ENCODE peak calls at places on chromosomes 4 and X, in ten cellular contexts. J is left ventricle myocardium inferior; L is lower leg skin; G is bronchial epithelial cell; O is left lung; U is tibial artery; R is fibroblast of lung; H is kidney; E is CD8-positive, alpha-beta T cell; D is HCT116. N is an unnamed sample.

GRCh38 chr4:109708435-109708834 is 5.2 kb upstream of the CASP6 start:
- DNase-seq in E (no peak), L (no peak), G (no peak), O (no peak), J (no peak), R (no peak), D (no peak), U (no peak), H (no peak), N (no peak)

GRCh38 chrX:10507876-10508275 is 112.5 kb downstream of the MID1 start:
- DNase-seq in J (no peak), L (no peak), O (no peak), R (no peak), G (peak), D (no peak), U (no peak), E (no peak), H (no peak), N (peak)

GRCh38 chrX:21745756-21746155 is 12.2 kb downstream of the SMPX start:
- DNase-seq in E (peak), O (no peak), H (no peak), J (no peak), D (no peak), G (no peak), R (peak), L (peak), U (peak), N (peak)

GRCh38 chr4:5839751-5840674 is 52.9 kb downstream of the CRMP1 start:
- DNase-seq in O (no peak), U (no peak), J (peak), G (no peak), D (no peak), H (peak), E (no peak), R (peak), L (no peak), N (peak)

GRCh38 chr4:184287697-184288255 is 70.1 kb upstream of the ENPP6 start:
- DNase-seq in U (no peak), R (peak), E (no peak), H (no peak), D (no peak), O (peak), J (no peak), G (peak), L (no peak), N (peak)

GRCh38 chr4:87219648-87220093 is 747 bp downstream of the KLHL8 start:
- DNase-seq in E (peak), R (no peak), L (no peak), U (peak), O (peak), J (peak), D (no peak), H (peak), G (peak), N (no peak)

GRCh38 chrX:39613508-39613921 is 484.2 kb downstream of the BCOR start:
- DNase-seq in D (no peak), L (no peak), G (no peak), H (peak), J (peak), R (no peak), E (no peak), U (no peak), O (no peak), N (peak)

GRCh38 chrX:119516157-119516702 is 48.0 kb downstream of the SLC25A5 start:
- DNase-seq in R (peak), O (no peak), D (peak), H (no peak), L (no peak), G (peak), J (no peak), U (no peak), E (peak), N (peak)

GRCh38 chr4:26937136-26937535 is 76.5 kb downstream of the STIM2 start:
- DNase-seq in U (no peak), H (no peak), R (no peak), D (no peak), J (no peak), E (no peak), O (no peak), L (no peak), G (no peak), N (no peak)

GRCh38 chr4:98626350-98626749 is 32.1 kb downstream of the TSPAN5 start:
- DNase-seq in R (peak), O (peak), J (peak), U (no peak), H (no peak), D (peak), G (peak), E (no peak), L (no peak), N (peak)

GRCh38 chr4:58688603-58689002 is 1578.4 kb upstream of the IGFBP7 start:
- DNase-seq in H (no peak), G (no peak), J (no peak), E (no peak), O (no peak), D (no peak), L (no peak), R (no peak), U (no peak), N (no peak)

GRCh38 chrX:19954707-19955106 is 36.2 kb downstream of the BCLAF3 start:
- DNase-seq in U (no peak), D (no peak), H (no peak), G (no peak), E (no peak), J (no peak), R (peak), O (no peak), L (no peak), N (no peak)

GRCh38 chr4:159199827-159200226 is 96.9 kb downstream of the RAPGEF2 start:
- DNase-seq in H (no peak), G (no peak), L (no peak), E (no peak), O (no peak), R (no peak), D (no peak), U (no peak), J (no peak), N (no peak)

GRCh38 chr4:15720846-15721245 is 18.0 kb downstream of the BST1 start:
- DNase-seq in R (no peak), J (no peak), U (no peak), E (no peak), L (no peak), D (no peak), G (no peak), O (no peak), H (no peak), N (no peak)

GRCh38 chr4:53313510-53313909 is 52.4 kb downstream of the SCFD2 start:
- DNase-seq in R (peak), E (no peak), J (no peak), H (no peak), O (no peak), G (peak), D (no peak), L (no peak), U (no peak), N (peak)

GRCh38 chr4:54277691-54278090 is 48.6 kb downstream of the PDGFRA start:
- DNase-seq in L (no peak), J (no peak), G (peak), O (no peak), H (no peak), E (no peak), D (no peak), R (peak), U (peak), N (peak)

GRCh38 chr4:57876934-57877554 is 766.9 kb upstream of the IGFBP7 start:
- DNase-seq in E (no peak), J (no peak), H (no peak), D (no peak), R (no peak), G (no peak), U (no peak), O (no peak), L (no peak), N (no peak)

GRCh38 chr4:161799687-161800086 is 364.1 kb downstream of the FSTL5 start:
- DNase-seq in L (no peak), H (no peak), U (no peak), G (peak), R (peak), J (no peak), D (no peak), E (no peak), O (no peak), N (no peak)

GRCh38 chr4:152501846-152502536 is 33.9 kb downstream of the FBXW7 start:
- DNase-seq in R (no peak), G (peak), H (no peak), L (no peak), E (no peak), J (no peak), U (no peak), O (no peak), D (no peak), N (no peak)

GRCh38 chr4:38004062-38004461 is 43.9 kb downstream of the PTTG2 start:
- DNase-seq in R (no peak), J (no peak), U (no peak), E (no peak), D (no peak), O (no peak), L (no peak), H (no peak), G (no peak), N (peak)

GRCh38 chr4:80036306-80036705 is 36.7 kb downstream of the ANTXR2 start:
- DNase-seq in J (no peak), E (no peak), U (no peak), H (no peak), R (no peak), D (no peak), L (no peak), G (no peak), O (no peak), N (no peak)

GRCh38 chr4:136495076-136495475 is 1037.2 kb downstream of the PCDH18 start:
- DNase-seq in D (no peak), R (peak), G (no peak), J (no peak), H (no peak), U (no peak), E (no peak), L (no peak), O (no peak), N (no peak)

GRCh38 chr4:116942315-116942714 is 143.1 kb downstream of the TRAM1L1 start:
- DNase-seq in G (no peak), R (no peak), U (no peak), H (no peak), D (no peak), E (no peak), O (no peak), J (no peak), L (no peak), N (no peak)

GRCh38 chr4:78481180-78481579 is 70.4 kb upstream of the ANXA3 start:
- DNase-seq in H (no peak), R (peak), U (no peak), G (peak), E (no peak), L (peak), O (no peak), J (no peak), D (no peak), N (peak)

GRCh38 chr4:101271516-101271915 is 75.8 kb downstream of the PPP3CA start:
- DNase-seq in O (no peak), D (no peak), L (no peak), H (no peak), R (peak), J (no peak), G (no peak), U (no peak), E (no peak), N (no peak)

GRCh38 chrX:25968920-25969319 is 169.2 kb upstream of the MAGEB18 start:
- DNase-seq in U (no peak), G (peak), E (no peak), J (no peak), R (peak), O (no peak), H (no peak), D (no peak), L (no peak), N (peak)

GRCh38 chr4:51836531-51836930 is 6.4 kb upstream of the DCUN1D4 start:
- DNase-seq in L (no peak), U (no peak), J (no peak), O (no peak), H (no peak), G (peak), D (no peak), R (no peak), E (no peak), N (no peak)

GRCh38 chr4:15778742-15779231 is 659 bp downstream of the CD38 start:
- DNase-seq in U (peak), R (no peak), G (no peak), L (no peak), H (no peak), J (peak), D (no peak), E (peak), O (peak), N (peak)

GRCh38 chr4:176778063-176778462 is 14.7 kb downstream of the VEGFC start:
- DNase-seq in J (no peak), D (no peak), H (no peak), R (peak), G (peak), U (no peak), O (no peak), L (no peak), E (no peak), N (peak)

GRCh38 chr4:148634476-148634875 is 192.3 kb upstream of the NR3C2 start:
- DNase-seq in O (no peak), U (no peak), H (no peak), R (no peak), J (no peak), E (no peak), L (no peak), G (peak), D (no peak), N (no peak)

GRCh38 chr4:6230502-6230785 is 30.1 kb upstream of the JAKMIP1 start:
- DNase-seq in D (no peak), E (no peak), O (no peak), J (no peak), L (no peak), R (no peak), U (no peak), G (no peak), H (no peak), N (no peak)

GRCh38 chr4:83125738-83126141 is 11.2 kb upstream of the PLAC8 start:
- DNase-seq in E (peak), R (no peak), H (no peak), J (no peak), G (no peak), U (no peak), L (no peak), D (no peak), O (no peak), N (no peak)

GRCh38 chr4:100820249-100820648 is 302.4 kb upstream of the EMCN start:
- DNase-seq in O (no peak), H (no peak), J (no peak), R (no peak), E (no peak), L (no peak), D (no peak), G (no peak), U (no peak), N (no peak)

GRCh38 chrX:41333994-41334865 is at the start of gene DDX3X:
- DNase-seq in J (peak), U (peak), H (peak), O (peak), L (peak), R (peak), E (peak), D (peak), G (peak), N (peak)

GRCh38 chr4:185276036-185276435 is 66.6 kb downstream of the SNX25 start:
- DNase-seq in J (no peak), D (no peak), R (peak), U (no peak), G (peak), E (no peak), L (no peak), O (no peak), H (no peak), N (peak)

GRCh38 chr4:85498068-85498733 is 23.3 kb downstream of the ARHGAP24 start:
- DNase-seq in O (peak), R (peak), H (no peak), D (no peak), E (no peak), L (peak), G (peak), J (peak), U (peak), N (peak)

GRCh38 chrX:115031989-115032388 is 14.6 kb upstream of the IL13RA2 start:
- DNase-seq in J (no peak), H (no peak), O (no peak), L (no peak), U (no peak), D (no peak), E (no peak), G (peak), R (no peak), N (no peak)

GRCh38 chr4:40576651-40577480 is 52.8 kb downstream of the RBM47 start:
- DNase-seq in L (peak), D (peak), R (peak), G (peak), J (peak), O (peak), H (peak), U (peak), E (no peak), N (peak)

GRCh38 chr4:54986095-54986846 is 139.1 kb downstream of the KDR start:
- DNase-seq in O (no peak), L (no peak), R (no peak), H (no peak), U (no peak), E (no peak), G (no peak), J (no peak), D (no peak), N (no peak)

DNA sequence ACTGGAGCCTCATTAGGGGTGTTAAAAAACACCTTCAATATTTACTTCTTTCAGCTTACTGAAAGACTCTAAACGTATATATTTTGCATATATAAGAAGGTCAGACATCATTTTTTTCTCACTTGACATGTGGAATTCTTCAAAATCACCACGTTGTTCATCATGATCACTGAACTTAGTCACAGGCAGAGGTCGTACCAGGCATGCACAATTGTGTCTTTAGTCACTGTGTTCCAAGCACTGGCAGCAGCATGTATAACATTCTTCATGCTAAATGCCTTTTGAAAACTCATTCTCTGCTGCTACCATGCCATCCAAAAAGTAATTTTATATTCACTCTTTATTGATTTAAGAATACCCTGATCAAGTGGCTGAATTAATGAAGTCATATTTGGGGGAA is 229.3 kb upstream of the ARSJ start:
- DNase-seq in U (no peak), E (no peak), O (no peak), H (no peak), G (peak), D (no peak), R (peak), L (no peak), J (no peak), N (peak)
- TF ChIP-seq CTCF in U (peak), E (no peak), O (no peak), H (no peak), G (peak), D (no peak), R (no peak), L (no peak), J (peak), N (no peak)

GRCh38 chrX:49988128-49988527 is 65.7 kb downstream of the CLCN5 start:
- DNase-seq in L (no peak), U (no peak), G (no peak), O (no peak), J (no peak), D (no peak), R (no peak), E (no peak), H (no peak), N (no peak)

GRCh38 chrX:49992809-49993208 is 70.4 kb downstream of the CLCN5 start:
- DNase-seq in H (no peak), L (no peak), O (no peak), R (no peak), G (peak), U (no peak), D (no peak), E (no peak), J (no peak), N (no peak)

GRCh38 chrX:49986058-49986457 is 63.7 kb downstream of the CLCN5 start:
- DNase-seq in L (no peak), J (no peak), H (no peak), O (no peak), G (no peak), U (no peak), R (no peak), E (no peak), D (no peak), N (no peak)

GRCh38 chrX:49991718-49992117 is 69.3 kb downstream of the CLCN5 start:
- DNase-seq in O (no peak), E (no peak), D (no peak), H (no peak), J (no peak), L (no peak), G (no peak), R (no peak), U (no peak), N (no peak)

DNA sequence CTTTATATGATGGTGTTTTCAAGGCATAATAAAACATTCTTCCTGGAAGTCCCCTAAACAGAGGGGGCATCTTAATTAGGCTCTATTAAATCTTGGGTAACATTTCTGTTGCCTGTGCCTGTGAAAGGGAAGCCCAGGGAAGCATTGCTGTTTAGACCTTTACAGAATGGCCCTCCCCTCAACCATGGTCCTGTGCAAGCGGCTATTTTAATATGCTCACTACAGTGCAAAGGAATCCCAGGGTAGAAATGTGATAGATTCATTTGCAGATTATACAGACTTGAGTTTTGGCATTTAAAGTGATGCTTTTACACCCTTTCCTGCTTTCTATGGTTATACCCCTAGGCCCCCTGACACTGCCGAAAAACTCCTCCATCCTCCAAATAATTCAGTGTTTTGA is 65.3 kb downstream of the CLCN5 start:
- DNase-seq in U (no peak), D (no peak), J (no peak), H (no peak), R (no peak), G (no peak), L (no peak), O (no peak), E (no peak), N (no peak)
- H3K4me3 ChIP-seq in U (no peak), D (no peak), J (no peak), H (no peak), R (no peak), G (no peak), L (no peak), O (no peak), E (no peak), N (no peak)

GRCh38 chrX:54923376-54923775 is 2.8 kb downstream of the TRO start:
- DNase-seq in L (no peak), H (no peak), D (no peak), U (no peak), J (no peak), G (no peak), E (no peak), R (no peak), O (no peak), N (no peak)

GRCh38 chrX:54922547-54922946 is 1.9 kb downstream of the TRO start:
- DNase-seq in L (no peak), E (no peak), J (no peak), D (no peak), G (no peak), R (no peak), U (no peak), O (no peak), H (no peak), N (no peak)

GRCh38 chrX:54921427-54922021 is 900 bp downstream of the TRO start:
- DNase-seq in H (peak), G (peak), D (no peak), L (no peak), R (peak), U (peak), O (peak), J (peak), E (peak), N (peak)

GRCh38 chrX:54920610-54921426 is at the start of gene TRO:
- DNase-seq in R (peak), H (no peak), O (no peak), D (no peak), E (peak), J (no peak), G (no peak), U (no peak), L (no peak), N (peak)
- TF ChIP-seq CTCF in R (peak), H (no peak), O (no peak), D (no peak), E (no peak), J (no peak), G (no peak), U (no peak), L (no peak), N (peak)

GRCh38 chr4:825969-826330 is at the start of gene CPLX1:
- DNase-seq in E (no peak), L (no peak), U (no peak), H (peak), D (no peak), R (no peak), G (no peak), J (no peak), O (no peak), N (no peak)
- H3K4me3 ChIP-seq in E (no peak), L (no peak), U (peak), H (no peak), D (peak), R (no peak), G (peak), J (peak), O (peak), N (no peak)

GRCh38 chr4:7924570-7924969 is 15.1 kb downstream of the AFAP1 start:
- DNase-seq in H (no peak), O (peak), L (no peak), D (no peak), E (no peak), R (no peak), U (no peak), J (no peak), G (no peak), N (no peak)

GRCh38 chr4:7932333-7932732 is 7.3 kb downstream of the AFAP1 start:
- DNase-seq in J (no peak), G (no peak), D (no peak), H (no peak), O (no peak), L (no peak), E (no peak), U (no peak), R (no peak), N (no peak)

GRCh38 chr4:7926822-7927221 is 12.8 kb downstream of the AFAP1 start:
- DNase-seq in R (no peak), G (no peak), L (no peak), E (no peak), O (peak), H (no peak), U (no peak), D (no peak), J (no peak), N (no peak)

GRCh38 chr4:7929530-7929951 is 10.1 kb downstream of the AFAP1 start:
- DNase-seq in H (no peak), R (no peak), O (peak), L (peak), U (no peak), G (peak), J (no peak), E (no peak), D (peak), N (peak)

GRCh38 chr4:7928711-7929505 is 10.8 kb downstream of the AFAP1 start:
- DNase-seq in G (no peak), U (no peak), H (no peak), R (peak), O (peak), D (peak), L (no peak), J (no peak), E (no peak), N (no peak)
- TF ChIP-seq CTCF in G (peak), U (peak), H (peak), R (peak), O (no peak), D (peak), L (no peak), J (peak), E (no peak), N (peak)